ENCODE peak calls at places on chromosomes 4 and X, in four cellular contexts. One of them, this sample, is unnamed.

GRCh38 chr4:1039493-1040343 is 28.3 kb downstream of the FGFRL1 start:
- DNase-seq in K562: peak
- DNase-seq in HCT116: no peak
- DNase-seq in GM12878: no peak
- DNase-seq in this sample: no peak

GRCh38 chr4:169115897-169116254 is 105.8 kb upstream of the CBR4 start:
- DNase-seq in K562: peak
- DNase-seq in HCT116: peak
- DNase-seq in GM12878: no peak
- DNase-seq in this sample: no peak

GRCh38 chr4:151530230-151530629 is 121.3 kb downstream of the FHIP1A start:
- DNase-seq in K562: no peak
- DNase-seq in HCT116: no peak
- DNase-seq in GM12878: no peak
- DNase-seq in this sample: no peak

GRCh38 chrX:17464196-17464595 is 89.2 kb downstream of the NHS start:
- DNase-seq in K562: no peak
- DNase-seq in HCT116: no peak
- DNase-seq in GM12878: no peak
- DNase-seq in this sample: no peak

GRCh38 chr4:114057746-114058145 is 78.3 kb upstream of the ARSJ start:
- DNase-seq in K562: no peak
- DNase-seq in HCT116: peak
- DNase-seq in GM12878: no peak
- DNase-seq in this sample: no peak

GRCh38 chr4:52015366-52015765 is 4.8 kb downstream of the LRRC66 start:
- DNase-seq in K562: peak
- DNase-seq in HCT116: no peak
- DNase-seq in GM12878: no peak
- DNase-seq in this sample: no peak

GRCh38 chr4:135186002-135186401 is 984.4 kb upstream of the PABPC4L start:
- DNase-seq in K562: no peak
- DNase-seq in HCT116: no peak
- DNase-seq in GM12878: no peak
- DNase-seq in this sample: peak

GRCh38 chrX:38717871-38718270 is 83.4 kb upstream of the MID1IP1 start:
- DNase-seq in K562: peak
- DNase-seq in HCT116: peak
- DNase-seq in GM12878: no peak
- DNase-seq in this sample: no peak

GRCh38 chrX:48909703-48910102 is 1.7 kb downstream of the SLC35A2 start:
- DNase-seq in K562: no peak
- DNase-seq in HCT116: no peak
- DNase-seq in GM12878: no peak
- DNase-seq in this sample: no peak

GRCh38 chr4:154692311-154692818 is 51.4 kb upstream of the LRAT start:
- DNase-seq in K562: no peak
- DNase-seq in HCT116: no peak
- DNase-seq in GM12878: no peak
- DNase-seq in this sample: no peak

GRCh38 chr4:4884611-4885010 is 25.1 kb downstream of the MSX1 start:
- DNase-seq in K562: no peak
- DNase-seq in HCT116: no peak
- DNase-seq in GM12878: no peak
- DNase-seq in this sample: no peak

GRCh38 chr4:3224971-3225850 is 23.7 kb upstream of the MSANTD1 start:
- DNase-seq in K562: no peak
- DNase-seq in HCT116: no peak
- DNase-seq in GM12878: no peak
- DNase-seq in this sample: no peak

GRCh38 chr4:5912614-5913019 is 19.7 kb upstream of the CRMP1 start:
- DNase-seq in K562: no peak
- DNase-seq in HCT116: no peak
- DNase-seq in GM12878: no peak
- DNase-seq in this sample: no peak

GRCh38 chr4:15104825-15105224 is 102.5 kb downstream of the CPEB2 start:
- DNase-seq in K562: no peak
- DNase-seq in HCT116: no peak
- DNase-seq in GM12878: no peak
- DNase-seq in this sample: no peak

GRCh38 chrX:42684062-42684461 is 93.9 kb downstream of the PPP1R2C start:
- DNase-seq in K562: no peak
- DNase-seq in HCT116: no peak
- DNase-seq in GM12878: no peak
- DNase-seq in this sample: no peak

GRCh38 chr4:112939901-112940300 is 109.6 kb upstream of the ANK2 start:
- DNase-seq in K562: no peak
- DNase-seq in HCT116: no peak
- DNase-seq in GM12878: no peak
- DNase-seq in this sample: no peak

GRCh38 chr4:170229021-170229420 is 139.3 kb upstream of the AADAT start:
- DNase-seq in K562: no peak
- DNase-seq in HCT116: no peak
- DNase-seq in GM12878: no peak
- DNase-seq in this sample: no peak

GRCh38 chr4:170227928-170228327 is 138.2 kb upstream of the AADAT start:
- DNase-seq in K562: no peak
- DNase-seq in HCT116: no peak
- DNase-seq in GM12878: no peak
- DNase-seq in this sample: no peak

GRCh38 chr4:170230242-170230641 is 140.5 kb upstream of the AADAT start:
- DNase-seq in K562: no peak
- DNase-seq in HCT116: no peak
- DNase-seq in GM12878: no peak
- DNase-seq in this sample: no peak

GRCh38 chr4:170234800-170235199 is 145.0 kb upstream of the AADAT start:
- DNase-seq in K562: no peak
- DNase-seq in HCT116: no peak
- DNase-seq in GM12878: no peak
- DNase-seq in this sample: no peak

DNA sequence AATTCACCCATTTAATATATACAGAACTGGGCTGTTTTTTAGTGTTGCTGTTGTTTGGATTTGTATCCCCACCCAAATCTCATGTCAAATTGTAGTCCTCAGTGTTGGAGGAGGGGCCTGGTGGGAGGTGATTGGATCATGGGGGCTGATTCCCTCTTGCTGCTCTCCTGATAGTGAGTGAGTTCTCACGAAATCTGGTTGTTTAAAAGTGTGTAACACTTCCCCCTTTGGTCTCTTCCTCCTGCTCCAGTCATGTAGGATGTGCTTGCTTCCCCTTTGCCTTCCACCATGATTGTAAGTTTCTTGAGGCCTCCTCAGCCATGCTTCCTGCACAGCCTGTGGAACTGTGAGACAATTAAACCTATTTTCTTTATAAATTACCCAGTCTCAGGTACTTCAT is 141.6 kb upstream of the AADAT start:
- DNase-seq in K562: no peak
- DNase-seq in HCT116: no peak
- DNase-seq in GM12878: no peak
- DNase-seq in this sample: no peak
- TF ChIP-seq EGR1 in K562: no peak
- TF ChIP-seq EGR1 in HCT116: no peak
- TF ChIP-seq EGR1 in GM12878: no peak
- TF ChIP-seq EGR1 in this sample: no peak

GRCh38 chrX:151174581-151175282 is 1.7 kb upstream of the GPR50 start:
- DNase-seq in K562: no peak
- DNase-seq in HCT116: no peak
- DNase-seq in GM12878: no peak
- DNase-seq in this sample: peak
- TF ChIP-seq EGR1 in K562: no peak
- TF ChIP-seq EGR1 in HCT116: no peak
- TF ChIP-seq EGR1 in GM12878: no peak
- TF ChIP-seq EGR1 in this sample: no peak

GRCh38 chr4:71375494-71375893 is 36.7 kb downstream of the SLC4A4 start:
- DNase-seq in K562: no peak
- DNase-seq in HCT116: no peak
- DNase-seq in GM12878: no peak
- DNase-seq in this sample: no peak

GRCh38 chr4:71380721-71381120 is 41.9 kb downstream of the SLC4A4 start:
- DNase-seq in K562: no peak
- DNase-seq in HCT116: no peak
- DNase-seq in GM12878: no peak
- DNase-seq in this sample: no peak

GRCh38 chr4:71379126-71379525 is 40.3 kb downstream of the SLC4A4 start:
- DNase-seq in K562: no peak
- DNase-seq in HCT116: no peak
- DNase-seq in GM12878: no peak
- DNase-seq in this sample: no peak

GRCh38 chr4:71382125-71382524 is 43.3 kb downstream of the SLC4A4 start:
- DNase-seq in K562: no peak
- DNase-seq in HCT116: no peak
- DNase-seq in GM12878: no peak
- DNase-seq in this sample: no peak

GRCh38 chr4:71377561-71377960 is 38.7 kb downstream of the SLC4A4 start:
- DNase-seq in K562: no peak
- DNase-seq in HCT116: no peak
- DNase-seq in GM12878: no peak
- DNase-seq in this sample: no peak
- TF ChIP-seq EGR1 in K562: no peak
- TF ChIP-seq EGR1 in HCT116: no peak
- TF ChIP-seq EGR1 in GM12878: no peak
- TF ChIP-seq EGR1 in this sample: no peak

GRCh38 chr4:88600129-88600849 is 8.0 kb downstream of the HERC3 start:
- DNase-seq in K562: no peak
- DNase-seq in HCT116: no peak
- DNase-seq in GM12878: no peak
- DNase-seq in this sample: no peak
- TF ChIP-seq EGR1 in K562: no peak
- TF ChIP-seq EGR1 in HCT116: no peak
- TF ChIP-seq EGR1 in GM12878: no peak
- TF ChIP-seq EGR1 in this sample: no peak

GRCh38 chr4:123640271-123640670 is 243.7 kb downstream of the SPRY1 start:
- DNase-seq in K562: no peak
- DNase-seq in HCT116: no peak
- DNase-seq in GM12878: no peak
- DNase-seq in this sample: no peak
- TF ChIP-seq EGR1 in K562: no peak
- TF ChIP-seq EGR1 in HCT116: no peak
- TF ChIP-seq EGR1 in GM12878: no peak
- TF ChIP-seq EGR1 in this sample: no peak

GRCh38 chr4:47505666-47506065 is 20.6 kb downstream of the ATP10D start:
- DNase-seq in K562: no peak
- DNase-seq in HCT116: no peak
- DNase-seq in GM12878: no peak
- DNase-seq in this sample: no peak
- TF ChIP-seq EGR1 in K562: no peak
- TF ChIP-seq EGR1 in HCT116: no peak
- TF ChIP-seq EGR1 in GM12878: no peak
- TF ChIP-seq EGR1 in this sample: no peak

DNA sequence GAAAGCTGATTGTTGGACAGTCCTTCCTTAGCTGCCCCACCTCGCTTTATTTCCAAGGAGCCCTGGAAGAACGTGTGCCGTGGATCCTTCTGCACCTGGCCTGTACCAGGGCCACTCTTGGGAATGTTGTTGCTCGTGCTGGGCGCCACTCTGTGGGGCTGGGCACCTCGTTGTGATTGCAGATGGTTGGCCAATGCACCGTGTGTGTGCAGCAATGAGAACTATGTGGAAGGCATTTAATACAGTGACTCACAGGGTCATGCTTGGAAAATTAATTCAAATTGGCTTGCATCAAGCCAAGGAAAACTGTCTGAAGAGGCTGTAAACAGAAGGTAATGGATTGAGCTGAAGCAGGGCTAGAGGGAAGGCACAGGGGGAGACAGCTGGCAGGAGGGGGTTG is 37.0 kb upstream of the CD99L2 start:
- DNase-seq in K562: no peak
- DNase-seq in HCT116: no peak
- DNase-seq in GM12878: no peak
- DNase-seq in this sample: no peak
- TF ChIP-seq EGR1 in K562: no peak
- TF ChIP-seq EGR1 in HCT116: no peak
- TF ChIP-seq EGR1 in GM12878: no peak
- TF ChIP-seq EGR1 in this sample: no peak

DNA sequence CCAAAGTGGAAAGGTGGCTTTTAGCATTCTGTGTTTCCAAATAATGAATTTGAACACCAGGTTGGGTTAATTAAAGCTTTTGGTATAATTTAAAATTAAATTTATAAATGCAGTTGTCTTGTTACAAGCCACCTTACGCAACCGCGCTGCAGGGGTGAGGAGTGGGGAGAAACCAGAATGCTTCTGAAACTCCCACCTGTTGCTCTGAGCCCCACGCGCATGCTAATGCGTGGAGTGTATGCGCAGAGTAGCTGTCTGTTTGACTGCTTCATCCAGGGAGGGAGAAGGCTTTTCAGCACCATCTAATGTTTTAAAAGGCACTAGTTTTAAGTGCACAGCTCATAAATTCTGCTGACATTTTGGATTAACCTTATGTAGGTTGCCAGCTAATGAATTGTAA is 12.5 kb downstream of the OGT start:
- DNase-seq in K562: no peak
- DNase-seq in HCT116: no peak
- DNase-seq in GM12878: no peak
- DNase-seq in this sample: no peak
- TF ChIP-seq EGR1 in K562: no peak
- TF ChIP-seq EGR1 in HCT116: no peak
- TF ChIP-seq EGR1 in GM12878: no peak
- TF ChIP-seq EGR1 in this sample: no peak

GRCh38 chrX:47828984-47829383 is 7.7 kb upstream of the ZNF81 start:
- DNase-seq in K562: no peak
- DNase-seq in HCT116: no peak
- DNase-seq in GM12878: no peak
- DNase-seq in this sample: no peak

GRCh38 chrX:47836164-47837072 is at the start of gene ZNF81:
- DNase-seq in K562: peak
- DNase-seq in HCT116: peak
- DNase-seq in GM12878: peak
- DNase-seq in this sample: peak

GRCh38 chrX:47831788-47832187 is 4.9 kb upstream of the ZNF81 start:
- DNase-seq in K562: peak
- DNase-seq in HCT116: peak
- DNase-seq in GM12878: no peak
- DNase-seq in this sample: peak
- TF ChIP-seq EGR1 in K562: no peak
- TF ChIP-seq EGR1 in HCT116: no peak
- TF ChIP-seq EGR1 in GM12878: no peak
- TF ChIP-seq EGR1 in this sample: no peak

This sample was measured in H1.